ENCODE peak calls at places on chromosomes 16 and 17, in four cellular contexts. M is brain microvascular endothelial cell, J is AG09309, X is foreskin fibroblast. A is an unnamed sample.

GRCh38 chr16:63289834-63290460 is 1253.7 kb upstream of the CDH8 start:
- DNase-seq in M (no peak), J (no peak), X (no peak), A (no peak)

GRCh38 chr17:75267403-75268232 is 3.4 kb downstream of the MIF4GD start:
- DNase-seq in X (no peak), J (no peak), M (no peak), A (no peak)

GRCh38 chr17:10234033-10234432 is 35.6 kb upstream of the GAS7 start:
- DNase-seq in J (no peak), M (no peak), X (no peak), A (no peak)

GRCh38 chr17:73478768-73479424 is 165.3 kb downstream of the SDK2 start:
- DNase-seq in M (no peak), J (no peak), X (no peak), A (no peak)

GRCh38 chr17:66302761-66303626 is 581 bp downstream of the PRKCA start:
- DNase-seq in M (peak), J (no peak), X (peak), A (no peak)

GRCh38 chr16:77406680-77407079 is 28.2 kb downstream of the ADAMTS18 start:
- DNase-seq in M (peak), J (no peak), X (no peak), A (no peak)

GRCh38 chr16:69812213-69813014 is 50.3 kb downstream of the WWP2 start:
- DNase-seq in M (no peak), J (no peak), X (no peak), A (no peak)

GRCh38 chr16:86294535-86294934 is 215.8 kb upstream of the FOXF1 start:
- DNase-seq in X (no peak), J (no peak), M (no peak), A (no peak)

GRCh38 chr16:46747777-46748651 is at the start of gene MYLK3:
- DNase-seq in X (no peak), M (no peak), J (no peak), A (no peak)

GRCh38 chr17:48625502-48626201 is 506 bp downstream of the HOXB9 start:
- DNase-seq in M (no peak), J (no peak), X (no peak), A (no peak)

GRCh38 chr16:57252148-57252721 is 7.2 kb downstream of the ARL2BP start:
- DNase-seq in X (no peak), M (no peak), J (no peak), A (no peak)

GRCh38 chr17:57875109-57876022 is 25.5 kb upstream of the MRPS23 start:
- DNase-seq in X (peak), J (peak), M (peak), A (peak)
- H3K4me3 ChIP-seq in X (peak), J (peak), M (peak), A (peak)

GRCh38 chr16:10922328-10923145 is 19.7 kb downstream of the DEXI start:
- DNase-seq in J (no peak), X (peak), M (no peak), A (no peak)
- TF ChIP-seq CTCF in J (no peak), X (no peak), M (no peak), A (no peak)

GRCh38 chr17:78919816-78920516 is 5.2 kb downstream of the TIMP2 start:
- DNase-seq in X (no peak), J (no peak), M (no peak), A (no peak)
- H3K4me3 ChIP-seq in X (peak), J (no peak), M (no peak), A (no peak)

GRCh38 chr17:21059761-21060160 is 16.9 kb upstream of the USP22 start:
- DNase-seq in M (no peak), X (no peak), J (no peak), A (no peak)

GRCh38 chr17:21058098-21058893 is 15.5 kb upstream of the USP22 start:
- DNase-seq in M (peak), X (no peak), J (no peak), A (no peak)

GRCh38 chr17:21066394-21066793 is 23.6 kb upstream of the USP22 start:
- DNase-seq in J (no peak), M (no peak), X (no peak), A (no peak)

GRCh38 chr17:21061158-21061835 is 18.5 kb upstream of the USP22 start:
- DNase-seq in X (no peak), J (no peak), M (no peak), A (no peak)

GRCh38 chr17:21061971-21062526 is 19.2 kb upstream of the USP22 start:
- DNase-seq in J (no peak), M (no peak), X (no peak), A (no peak)
- TF ChIP-seq CTCF in J (no peak), M (no peak), X (no peak), A (no peak)

DNA sequence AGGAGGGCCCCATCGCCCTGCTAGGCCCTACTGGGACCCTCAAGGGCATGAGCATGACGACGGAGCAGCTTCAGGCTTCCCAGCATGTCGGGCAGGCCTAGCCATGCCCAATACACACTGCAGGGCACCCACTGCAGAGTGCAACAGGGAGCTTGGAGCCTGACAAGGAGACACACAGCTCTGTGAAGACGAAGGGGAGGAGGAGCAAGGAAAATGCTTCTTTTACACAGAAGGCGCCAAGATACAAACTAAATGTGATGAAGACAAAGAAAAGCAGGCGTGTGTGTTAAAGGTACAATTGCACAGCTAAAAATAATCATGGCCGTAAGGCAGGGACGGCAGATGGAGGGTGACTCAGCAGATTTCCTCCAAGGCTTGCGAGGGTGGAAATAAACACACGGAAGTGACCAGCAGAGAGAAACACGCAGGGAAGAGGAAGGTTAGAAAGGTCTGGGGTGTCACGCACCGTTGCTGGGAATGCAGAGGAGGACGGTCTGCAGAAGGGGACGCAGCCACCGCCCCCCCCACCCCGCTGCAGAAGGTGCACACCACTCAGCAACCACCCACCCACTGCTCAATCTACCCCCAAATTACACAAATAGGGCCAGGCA is 108.5 kb downstream of the ZNF778 start:
- DNase-seq in J (no peak), M (peak), X (peak), A (peak)
- H3K4me3 ChIP-seq in J (no peak), M (no peak), X (no peak), A (no peak)

GRCh38 chr17:81693491-81694360 is 9.4 kb upstream of the MRPL12 start:
- DNase-seq in M (no peak), X (no peak), J (no peak), A (no peak)
- TF ChIP-seq CTCF in M (peak), X (no peak), J (no peak), A (no peak)

DNA sequence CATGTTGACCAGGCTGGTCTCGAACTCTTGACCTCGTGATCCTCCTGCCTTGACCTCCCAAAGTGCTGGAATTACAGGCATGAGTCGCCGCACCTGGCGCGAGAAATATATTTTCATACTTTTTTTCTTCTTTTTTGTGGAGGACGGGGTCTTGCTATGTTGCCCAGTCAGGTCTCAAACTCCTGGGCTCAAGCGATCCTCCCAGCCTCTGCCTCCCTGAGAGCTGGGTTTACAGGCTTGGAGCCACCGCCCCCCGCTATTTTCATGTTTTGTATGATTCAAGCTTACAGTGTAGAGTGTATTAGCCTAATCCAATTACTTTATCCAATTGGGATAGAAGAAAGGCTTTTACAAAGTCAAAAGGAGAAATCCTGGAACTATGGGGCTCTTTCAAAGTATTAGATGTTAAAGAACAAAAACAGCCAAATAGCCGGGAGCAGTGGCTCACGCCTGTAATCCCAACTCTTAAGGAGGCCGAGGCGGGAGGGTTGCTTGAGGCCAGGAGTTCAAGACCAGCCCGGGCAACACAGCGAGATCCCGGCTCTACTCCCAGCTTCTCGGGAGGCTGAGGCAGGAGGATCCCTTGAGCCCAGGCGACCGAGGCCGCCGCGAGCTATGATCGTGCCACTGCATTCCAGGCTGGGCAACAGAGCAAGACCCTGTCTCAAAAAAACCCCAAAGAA is 1.4 kb upstream of the MAP1LC3B start:
- DNase-seq in J (no peak), M (no peak), X (no peak), A (no peak)
- H3K4me3 ChIP-seq in J (no peak), M (no peak), X (no peak), A (no peak)